ENCODE peak calls at places on chromosomes 11 and 22, in six cellular contexts. R, F, Z, V, I and W are unnamed samples.

GRCh38 chr22:29723766-29724165 is 4.0 kb downstream of the CABP7 start:
- DNase-seq in V (no peak), R (no peak), F (no peak), I (peak), Z (no peak), W (no peak)

GRCh38 chr11:68120212-68121066 is 749 bp downstream of the CHKA start:
- DNase-seq in I (peak), V (peak), F (peak), Z (no peak), R (no peak), W (peak)

GRCh38 chr11:70537576-70538571 is 139.5 kb downstream of the CTTN start:
- DNase-seq in Z (no peak), F (no peak), I (peak), R (no peak), V (no peak), W (no peak)

GRCh38 chr11:117815262-117815803 is 9.2 kb downstream of the FXYD2 start:
- DNase-seq in Z (no peak), I (no peak), F (no peak), R (no peak), V (no peak), W (peak)

GRCh38 chr11:133934599-133935550 is 21.9 kb downstream of the IGSF9B start:
- DNase-seq in R (no peak), V (no peak), Z (peak), I (peak), F (peak), W (no peak)

GRCh38 chr22:47850644-47851151 is 1088.2 kb downstream of the TBC1D22A start:
- DNase-seq in I (no peak), R (no peak), Z (no peak), V (no peak), F (peak), W (no peak)

GRCh38 chr11:84673753-84674152 is 953.4 kb downstream of the DLG2 start:
- DNase-seq in R (no peak), V (peak), F (no peak), I (no peak), Z (no peak), W (no peak)

GRCh38 chr11:61567286-61568061 is 13.4 kb downstream of the SYT7 start:
- DNase-seq in Z (peak), F (peak), I (peak), V (peak), R (peak), W (peak)

GRCh38 chr11:34827239-34827638 is 88.9 kb downstream of the APIP start:
- DNase-seq in Z (no peak), I (no peak), V (no peak), R (no peak), F (no peak), W (no peak)

GRCh38 chr11:23359297-23359696 is 499.0 kb upstream of the CCDC179 start:
- DNase-seq in I (no peak), V (no peak), F (no peak), Z (no peak), R (no peak), W (no peak)

GRCh38 chr11:85137597-85137996 is 489.5 kb downstream of the DLG2 start:
- DNase-seq in R (no peak), Z (no peak), F (no peak), I (no peak), V (no peak), W (no peak)

GRCh38 chr11:75813622-75814039 is 1.4 kb upstream of the UVRAG start:
- DNase-seq in I (no peak), F (peak), V (no peak), Z (no peak), R (no peak), W (no peak)

GRCh38 chr11:29334781-29335140 is 682.1 kb downstream of the KCNA4 start:
- DNase-seq in Z (no peak), F (no peak), V (no peak), I (no peak), R (no peak), W (no peak)

GRCh38 chr11:59716051-59716450 is 2.4 kb upstream of the OR10V1 start:
- DNase-seq in R (no peak), V (no peak), I (no peak), F (peak), Z (no peak), W (no peak)

GRCh38 chr11:501683-502287 is 5.3 kb downstream of the RNH1 start:
- DNase-seq in F (no peak), V (no peak), Z (no peak), R (no peak), I (no peak), W (no peak)

GRCh38 chr22:43521716-43522115 is 109.9 kb downstream of the MPPED1 start:
- DNase-seq in Z (no peak), F (no peak), I (no peak), R (no peak), V (no peak), W (no peak)

GRCh38 chr11:121780971-121781370 is 328.2 kb upstream of the SORL1-AS1 start:
- DNase-seq in I (no peak), R (no peak), V (no peak), F (no peak), Z (no peak), W (no peak)

GRCh38 chr11:72736452-72737069 is 15.6 kb downstream of the ARAP1 start:
- DNase-seq in Z (peak), F (peak), I (no peak), R (no peak), V (no peak), W (peak)

GRCh38 chr11:123454060-123454651 is 24.1 kb downstream of the GRAMD1B start:
- DNase-seq in I (no peak), Z (peak), F (no peak), R (no peak), V (no peak), W (no peak)

GRCh38 chr11:73223998-73224730 is 6.1 kb downstream of the P2RY2 start:
- DNase-seq in R (no peak), F (no peak), I (peak), Z (no peak), V (no peak), W (no peak)

GRCh38 chr22:19816372-19817119 is 38.1 kb downstream of the GNB1L start:
- DNase-seq in R (peak), V (no peak), I (no peak), F (no peak), Z (no peak), W (no peak)

GRCh38 chr22:20175597-20175900 is 24.7 kb upstream of the CCDC188 start:
- DNase-seq in F (no peak), R (no peak), I (peak), V (no peak), Z (no peak), W (no peak)

GRCh38 chr11:65013130-65013691 is 749 bp upstream of the ARL2 start:
- DNase-seq in V (peak), Z (no peak), I (peak), F (peak), R (peak), W (peak)

GRCh38 chr11:65017927-65018326 is 4.0 kb downstream of the ARL2 start:
- DNase-seq in Z (no peak), R (no peak), V (no peak), I (no peak), F (no peak), W (no peak)

GRCh38 chr11:65016705-65017104 is 2.7 kb downstream of the ARL2 start:
- DNase-seq in R (no peak), Z (no peak), F (peak), V (peak), I (no peak), W (no peak)

GRCh38 chr11:65014146-65014960 is at the start of gene ARL2:
- DNase-seq in I (no peak), Z (no peak), F (no peak), R (peak), V (no peak), W (peak)

GRCh38 chr11:65013692-65014145 is 241 bp upstream of the ARL2 start:
- DNase-seq in R (peak), V (peak), F (peak), I (peak), Z (peak), W (no peak)
- TF ChIP-seq POLR2AphosphoS5 in R (peak), V (peak), F (no peak), I (no peak), Z (no peak), W (no peak)

DNA sequence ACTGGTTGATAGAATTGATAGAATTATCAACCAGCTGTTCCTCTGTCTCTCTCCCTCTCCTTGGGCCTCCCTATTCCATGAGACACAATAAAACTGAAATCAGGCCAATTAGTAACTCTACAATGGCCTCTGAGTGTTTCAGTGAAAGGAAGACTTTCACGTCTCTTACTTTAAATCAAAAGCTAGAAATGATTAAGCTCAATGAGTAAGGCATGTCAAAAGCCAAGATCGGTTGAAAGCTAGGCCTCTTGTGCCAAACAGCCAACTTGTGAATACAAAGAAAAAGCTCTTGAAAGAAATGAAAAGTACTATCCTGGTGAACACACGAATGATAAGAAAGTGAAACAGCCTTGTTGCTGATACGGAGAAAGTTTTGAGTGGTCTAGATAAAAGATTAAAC is 16.6 kb downstream of the PIH1D2 start:
- DNase-seq in I (no peak), F (no peak), R (no peak), Z (no peak), V (no peak), W (no peak)
- H3K27ac ChIP-seq in I (no peak), F (no peak), R (no peak), Z (no peak), V (no peak), W (no peak)

DNA sequence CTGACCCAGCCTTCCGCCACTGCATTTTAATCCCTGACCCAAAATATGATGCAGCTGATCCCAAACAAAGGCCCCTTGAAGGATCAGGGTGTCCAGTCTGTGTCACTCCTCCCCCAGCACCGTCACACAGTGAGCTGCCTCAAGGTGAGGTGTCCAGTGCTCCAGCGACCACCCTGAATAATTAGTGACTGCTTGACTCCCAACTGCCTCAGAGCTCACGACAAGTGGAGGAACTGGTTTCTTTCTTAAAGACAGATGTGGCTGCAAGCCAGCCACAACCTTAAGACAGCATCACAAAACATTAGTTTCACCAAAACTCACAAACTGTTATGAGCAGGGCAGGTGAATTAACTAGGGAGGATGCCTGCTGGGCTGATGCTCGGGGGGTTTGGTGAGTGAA is 74.7 kb downstream of the PIWIL3 start:
- DNase-seq in F (no peak), Z (no peak), V (no peak), I (no peak), R (no peak), W (no peak)
- TF ChIP-seq POLR2AphosphoS5 in F (no peak), Z (no peak), V (no peak), I (no peak), R (no peak), W (no peak)

GRCh38 chr11:86674965-86675364 is 2.5 kb upstream of the ME3 start:
- DNase-seq in V (no peak), I (no peak), R (no peak), F (no peak), Z (no peak), W (no peak)
- H3K27ac ChIP-seq in V (no peak), I (no peak), R (no peak), F (no peak), Z (no peak), W (no peak)

GRCh38 chr22:50177537-50178470 is 7.3 kb downstream of the PANX2 start:
- DNase-seq in I (no peak), Z (no peak), V (peak), F (no peak), R (no peak), W (no peak)
- TF ChIP-seq POLR2AphosphoS5 in I (no peak), Z (no peak), V (no peak), F (no peak), R (no peak), W (no peak)

DNA sequence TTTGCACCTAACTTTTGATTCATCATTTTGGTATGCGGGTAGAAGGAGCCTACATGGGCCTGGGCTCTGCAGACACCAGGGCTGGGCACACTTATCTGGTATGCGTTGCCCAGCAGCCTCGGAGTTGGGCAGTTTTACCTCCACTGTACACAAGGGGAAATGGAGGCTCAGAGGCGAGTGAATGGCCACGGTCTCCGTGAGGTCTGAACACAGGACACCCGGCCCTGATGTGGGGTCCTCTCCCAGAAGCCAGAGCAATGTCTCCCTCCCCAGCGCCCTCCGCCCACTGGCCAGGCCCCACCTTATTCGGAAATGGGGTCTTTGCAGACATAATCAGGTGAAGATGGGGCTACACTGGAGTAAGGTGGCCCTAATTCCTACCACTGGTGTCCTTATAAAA is 43.7 kb downstream of the OSBPL5 start:
- DNase-seq in Z (no peak), F (no peak), V (no peak), R (peak), I (no peak), W (no peak)
- H3K27ac ChIP-seq in Z (no peak), F (no peak), V (no peak), R (no peak), I (no peak), W (no peak)

GRCh38 chr11:11032072-11032471 is 174.2 kb upstream of the ZBED5 start:
- DNase-seq in F (no peak), Z (no peak), R (no peak), V (no peak), I (no peak), W (no peak)
- TF ChIP-seq POLR2AphosphoS5 in F (no peak), Z (no peak), R (no peak), V (no peak), I (no peak), W (no peak)

DNA sequence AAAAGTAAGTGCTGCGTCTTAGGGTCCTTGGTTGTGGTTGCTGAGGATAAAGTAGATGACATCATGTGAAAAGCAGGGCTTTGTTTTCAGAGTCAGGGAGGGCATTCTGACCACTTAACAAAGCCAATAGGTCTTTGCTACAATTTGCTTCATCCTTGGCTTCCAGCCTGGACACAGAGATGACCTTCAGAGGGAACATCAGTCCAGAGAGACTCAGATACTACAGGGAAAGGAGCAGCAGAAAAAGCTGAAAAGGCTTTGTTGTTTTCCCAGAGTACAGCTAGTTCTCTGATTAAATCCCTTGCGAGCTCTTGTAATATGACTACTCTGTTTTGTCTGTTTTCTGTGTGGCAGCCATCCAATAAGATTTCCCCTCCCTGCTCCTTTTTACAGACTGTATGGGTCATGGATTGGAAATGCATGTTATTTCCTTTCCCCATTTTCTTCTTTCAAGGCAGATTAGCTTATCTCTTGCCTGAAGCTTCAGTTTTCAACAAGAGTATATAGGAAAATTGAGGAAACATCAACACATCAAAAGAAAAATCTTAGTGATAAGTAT is 31.9 kb downstream of the ATG13 start:
- DNase-seq in R (no peak), Z (no peak), I (peak), F (no peak), V (no peak), W (no peak)
- H3K27ac ChIP-seq in R (peak), Z (no peak), I (peak), F (no peak), V (peak), W (no peak)

DNA sequence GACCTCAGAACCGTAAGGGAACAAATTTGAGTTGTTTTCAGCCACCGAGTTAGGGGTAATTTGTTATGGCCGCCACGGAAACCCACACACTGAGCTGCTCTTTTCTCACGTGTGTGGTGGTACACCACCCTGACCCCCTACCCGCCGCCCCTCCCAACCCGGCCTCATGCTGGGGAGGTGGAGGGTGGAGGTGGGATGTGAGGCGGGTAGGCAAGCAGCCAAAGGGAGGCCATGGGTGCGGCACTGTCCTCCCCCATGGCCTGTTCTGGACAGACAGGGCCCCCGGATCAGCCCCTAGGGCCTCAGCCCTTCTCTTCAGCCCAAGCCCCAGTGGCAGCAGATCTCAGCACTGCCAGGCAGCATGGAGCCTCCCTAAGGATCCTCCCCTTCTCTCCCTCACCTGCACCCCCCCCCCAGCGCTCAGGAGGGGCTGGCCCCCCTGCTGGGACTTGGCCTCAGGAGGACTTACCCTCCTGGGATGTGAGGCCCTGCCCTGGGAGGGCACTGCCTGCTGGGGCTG is 7.9 kb downstream of the PRR5 start:
- DNase-seq in Z (no peak), F (no peak), I (no peak), R (no peak), V (no peak), W (no peak)
- TF ChIP-seq POLR2AphosphoS5 in Z (no peak), F (no peak), I (no peak), R (no peak), V (no peak), W (no peak)

GRCh38 chr22:26544489-26544888 is 32.2 kb upstream of the TFIP11 start:
- DNase-seq in R (no peak), F (no peak), Z (no peak), V (no peak), I (no peak), W (no peak)
- H3K27ac ChIP-seq in R (no peak), F (no peak), Z (no peak), V (peak), I (no peak), W (no peak)